ENCODE peak calls at places on chromosomes 12 and 14, in ten cellular contexts. One of them, this sample, is unnamed.

GRCh38 chr12:28110329-28110728 is 79.9 kb upstream of the CCDC91 start:
- DNase-seq in GM03348: no peak
- DNase-seq in ovary: no peak
- DNase-seq in stimulated activated CD4-positive, alpha-beta T cell treated with anti-CD3 and anti-CD28 coated beads, TNF-alpha, amount 100 ng/mL, for 1 hour: no peak
- DNase-seq in SW480: no peak
- DNase-seq in T-helper 1 cell: no peak
- DNase-seq in effector memory CD8-positive, alpha-beta T cell: no peak
- DNase-seq in psoas muscle: no peak
- DNase-seq in LHCN-M2: no peak
- DNase-seq in neuronal stem cell: no peak
- DNase-seq in this sample: no peak

GRCh38 chr12:124109760-124110159 is 136.7 kb downstream of the ZNF664 start:
- DNase-seq in effector memory CD8-positive, alpha-beta T cell: no peak
- DNase-seq in GM03348: peak; percentile 39
- DNase-seq in T-helper 1 cell: no peak
- DNase-seq in neuronal stem cell: no peak
- DNase-seq in SW480: peak; percentile 28
- DNase-seq in LHCN-M2: peak; percentile 8
- DNase-seq in ovary: no peak
- DNase-seq in psoas muscle: no peak
- DNase-seq in stimulated activated CD4-positive, alpha-beta T cell treated with anti-CD3 and anti-CD28 coated beads, TNF-alpha, amount 100 ng/mL, for 1 hour: no peak
- DNase-seq in this sample: peak; percentile 38

GRCh38 chr12:3263939-3264699 is 186.9 kb downstream of the TSPAN9 start:
- DNase-seq in effector memory CD8-positive, alpha-beta T cell: no peak
- DNase-seq in stimulated activated CD4-positive, alpha-beta T cell treated with anti-CD3 and anti-CD28 coated beads, TNF-alpha, amount 100 ng/mL, for 1 hour: no peak
- DNase-seq in GM03348: no peak
- DNase-seq in psoas muscle: no peak
- DNase-seq in LHCN-M2: no peak
- DNase-seq in SW480: no peak
- DNase-seq in neuronal stem cell: no peak
- DNase-seq in ovary: no peak
- DNase-seq in T-helper 1 cell: no peak
- DNase-seq in this sample: peak; percentile 66

GRCh38 chr12:26473291-26473690 is 277.9 kb downstream of the SSPN start:
- DNase-seq in T-helper 1 cell: no peak
- DNase-seq in stimulated activated CD4-positive, alpha-beta T cell treated with anti-CD3 and anti-CD28 coated beads, TNF-alpha, amount 100 ng/mL, for 1 hour: no peak
- DNase-seq in neuronal stem cell: no peak
- DNase-seq in psoas muscle: no peak
- DNase-seq in SW480: no peak
- DNase-seq in effector memory CD8-positive, alpha-beta T cell: no peak
- DNase-seq in ovary: no peak
- DNase-seq in LHCN-M2: peak; percentile 25
- DNase-seq in GM03348: peak; percentile 20
- DNase-seq in this sample: no peak

GRCh38 chr12:22858849-22859569 is 234.0 kb downstream of the ETNK1 start:
- DNase-seq in GM03348: peak; percentile 8
- DNase-seq in effector memory CD8-positive, alpha-beta T cell: no peak
- DNase-seq in ovary: no peak
- DNase-seq in SW480: no peak
- DNase-seq in psoas muscle: no peak
- DNase-seq in stimulated activated CD4-positive, alpha-beta T cell treated with anti-CD3 and anti-CD28 coated beads, TNF-alpha, amount 100 ng/mL, for 1 hour: no peak
- DNase-seq in T-helper 1 cell: no peak
- DNase-seq in neuronal stem cell: no peak
- DNase-seq in LHCN-M2: peak; percentile 29
- DNase-seq in this sample: no peak

GRCh38 chr12:52206309-52207040 is 14.7 kb upstream of the KRT80 start:
- DNase-seq in neuronal stem cell: no peak
- DNase-seq in stimulated activated CD4-positive, alpha-beta T cell treated with anti-CD3 and anti-CD28 coated beads, TNF-alpha, amount 100 ng/mL, for 1 hour: no peak
- DNase-seq in psoas muscle: no peak
- DNase-seq in SW480: peak; percentile 76
- DNase-seq in T-helper 1 cell: no peak
- DNase-seq in ovary: no peak
- DNase-seq in GM03348: no peak
- DNase-seq in effector memory CD8-positive, alpha-beta T cell: no peak
- DNase-seq in LHCN-M2: peak; percentile 77
- DNase-seq in this sample: peak; percentile 9

GRCh38 chr12:3962661-3963483 is 89.7 kb upstream of the PARP11 start:
- DNase-seq in GM03348: no peak
- DNase-seq in T-helper 1 cell: peak; percentile 63
- DNase-seq in effector memory CD8-positive, alpha-beta T cell: peak; percentile 37
- DNase-seq in neuronal stem cell: no peak
- DNase-seq in SW480: no peak
- DNase-seq in ovary: no peak
- DNase-seq in stimulated activated CD4-positive, alpha-beta T cell treated with anti-CD3 and anti-CD28 coated beads, TNF-alpha, amount 100 ng/mL, for 1 hour: peak; percentile 38
- DNase-seq in LHCN-M2: no peak
- DNase-seq in psoas muscle: no peak
- DNase-seq in this sample: peak; percentile 23

GRCh38 chr12:109893250-109893995 is 6.7 kb upstream of the TCHP start:
- DNase-seq in ovary: no peak
- DNase-seq in stimulated activated CD4-positive, alpha-beta T cell treated with anti-CD3 and anti-CD28 coated beads, TNF-alpha, amount 100 ng/mL, for 1 hour: no peak
- DNase-seq in SW480: no peak
- DNase-seq in effector memory CD8-positive, alpha-beta T cell: no peak
- DNase-seq in neuronal stem cell: no peak
- DNase-seq in T-helper 1 cell: no peak
- DNase-seq in psoas muscle: no peak
- DNase-seq in LHCN-M2: no peak
- DNase-seq in GM03348: no peak
- DNase-seq in this sample: no peak

GRCh38 chr12:1184402-1184801 is 193.4 kb downstream of the ERC1 start:
- DNase-seq in T-helper 1 cell: no peak
- DNase-seq in ovary: no peak
- DNase-seq in effector memory CD8-positive, alpha-beta T cell: no peak
- DNase-seq in SW480: no peak
- DNase-seq in neuronal stem cell: no peak
- DNase-seq in psoas muscle: no peak
- DNase-seq in LHCN-M2: no peak
- DNase-seq in stimulated activated CD4-positive, alpha-beta T cell treated with anti-CD3 and anti-CD28 coated beads, TNF-alpha, amount 100 ng/mL, for 1 hour: no peak
- DNase-seq in GM03348: peak; percentile 31
- DNase-seq in this sample: no peak

GRCh38 chr14:105581551-105582341 is 55.4 kb downstream of the TMEM121 start:
- DNase-seq in effector memory CD8-positive, alpha-beta T cell: no peak
- DNase-seq in GM03348: no peak
- DNase-seq in T-helper 1 cell: no peak
- DNase-seq in psoas muscle: peak; percentile 10
- DNase-seq in SW480: no peak
- DNase-seq in stimulated activated CD4-positive, alpha-beta T cell treated with anti-CD3 and anti-CD28 coated beads, TNF-alpha, amount 100 ng/mL, for 1 hour: no peak
- DNase-seq in LHCN-M2: no peak
- DNase-seq in ovary: no peak
- DNase-seq in neuronal stem cell: no peak
- DNase-seq in this sample: no peak

GRCh38 chr12:81147286-81147919 is 69.5 kb downstream of the ACSS3 start:
- DNase-seq in LHCN-M2: no peak
- DNase-seq in psoas muscle: no peak
- DNase-seq in GM03348: no peak
- DNase-seq in neuronal stem cell: no peak
- DNase-seq in effector memory CD8-positive, alpha-beta T cell: no peak
- DNase-seq in SW480: no peak
- DNase-seq in T-helper 1 cell: no peak
- DNase-seq in ovary: no peak
- DNase-seq in stimulated activated CD4-positive, alpha-beta T cell treated with anti-CD3 and anti-CD28 coated beads, TNF-alpha, amount 100 ng/mL, for 1 hour: no peak
- DNase-seq in this sample: no peak

GRCh38 chr12:63875703-63876102 is 31.2 kb downstream of the SRGAP1 start:
- DNase-seq in effector memory CD8-positive, alpha-beta T cell: no peak
- DNase-seq in ovary: no peak
- DNase-seq in psoas muscle: no peak
- DNase-seq in T-helper 1 cell: no peak
- DNase-seq in stimulated activated CD4-positive, alpha-beta T cell treated with anti-CD3 and anti-CD28 coated beads, TNF-alpha, amount 100 ng/mL, for 1 hour: no peak
- DNase-seq in SW480: no peak
- DNase-seq in GM03348: no peak
- DNase-seq in neuronal stem cell: no peak
- DNase-seq in LHCN-M2: no peak
- DNase-seq in this sample: no peak

This sample was measured in left cardiac atrium.